ENCODE peak calls at places on chromosome 15, in five cellular contexts. Z is neural crest cell, K is fibroblast of mammary gland, L is endothelial cell, G is lung. Y is an unnamed sample.

GRCh38 chr15:66505430-66505811 is 295 bp downstream of the ZWILCH start:
- DNase-seq in Z (no peak), K (peak; percentile 63), L (no peak), G (no peak), Y (no peak)

GRCh38 chr15:81326466-81327212 is 2.7 kb upstream of the STARD5 start:
- DNase-seq in Z (no peak), K (peak; percentile 46), L (no peak), G (no peak), Y (no peak)

GRCh38 chr15:89457086-89457485 is 39.3 kb downstream of the RHCG start:
- DNase-seq in Z (no peak), K (peak; percentile 43), L (no peak), G (no peak), Y (peak; percentile 13)

GRCh38 chr15:84748274-84749110 is at the start of gene ZNF592:
- DNase-seq in Z (peak; percentile 59), K (peak; percentile 65), L (peak; percentile 78), G (peak; percentile 86), Y (no peak)

GRCh38 chr15:58467121-58467721 is 35.4 kb downstream of the LIPC start:
- DNase-seq in Z (no peak), K (no peak), L (no peak), G (no peak), Y (no peak)

GRCh38 chr15:73697033-73697467 is 12.9 kb downstream of the CD276 start:
- DNase-seq in Z (peak; percentile 22), K (peak; percentile 95), L (peak; percentile 84), G (peak; percentile 80), Y (no peak)

GRCh38 chr15:29105151-29105785 is 164.4 kb downstream of the NSMCE3 start:
- DNase-seq in Z (no peak), K (no peak), L (no peak), G (no peak), Y (no peak)

GRCh38 chr15:100959066-100960050 is 40.2 kb downstream of the LRRK1 start:
- DNase-seq in Z (no peak), K (no peak), L (no peak), G (no peak), Y (no peak)

GRCh38 chr15:53323197-53323596 is 436.3 kb downstream of the WDR72 start:
- DNase-seq in Z (no peak), K (no peak), L (no peak), G (no peak), Y (no peak)

GRCh38 chr15:32687556-32687955 is 30.2 kb upstream of the GREM1 start:
- DNase-seq in Z (no peak), K (peak; percentile 65), L (no peak), G (no peak), Y (no peak)

GRCh38 chr15:82021992-82022391 is 23.8 kb downstream of the MEX3B start:
- DNase-seq in Z (no peak), K (peak; percentile 17), L (no peak), G (no peak), Y (peak; percentile 30)

GRCh38 chr15:79115971-79116370 is 25.4 kb upstream of the RASGRF1 start:
- DNase-seq in Z (no peak), K (no peak), L (no peak), G (peak; percentile 27), Y (no peak)

GRCh38 chr15:92661069-92661468 is 5.5 kb upstream of the FAM174B start:
- DNase-seq in Z (no peak), K (no peak), L (no peak), G (no peak), Y (no peak)

GRCh38 chr15:88727439-88727838 is 75.8 kb upstream of the ACAN start:
- DNase-seq in Z (no peak), K (no peak), L (no peak), G (no peak), Y (peak; percentile 73)

GRCh38 chr15:99249270-99249817 is at the start of gene TTC23:
- DNase-seq in Z (peak; percentile 12), K (peak; percentile 90), L (peak; percentile 19), G (peak; percentile 31), Y (no peak)

GRCh38 chr15:42079401-42079908 is 14.9 kb downstream of the PLA2G4D start:
- DNase-seq in Z (no peak), K (no peak), L (no peak), G (no peak), Y (no peak)

GRCh38 chr15:38528279-38528678 is 36.3 kb downstream of the RASGRP1 start:
- DNase-seq in Z (no peak), K (peak; percentile 54), L (no peak), G (no peak), Y (no peak)

GRCh38 chr15:93247466-93248121 is 158.6 kb upstream of the RGMA start:
- DNase-seq in Z (no peak), K (no peak), L (no peak), G (no peak), Y (no peak)

GRCh38 chr15:29674661-29675533 is 147.4 kb downstream of the TJP1 start:
- DNase-seq in Z (peak; percentile 69), K (peak; percentile 40), L (peak; percentile 75), G (peak; percentile 70), Y (no peak)

GRCh38 chr15:77025471-77025901 is 30.6 kb downstream of the PSTPIP1 start:
- DNase-seq in Z (no peak), K (no peak), L (no peak), G (no peak), Y (no peak)

GRCh38 chr15:100943074-100943473 is 23.9 kb downstream of the LRRK1 start:
- DNase-seq in Z (no peak), K (peak; percentile 24), L (no peak), G (no peak), Y (no peak)

GRCh38 chr15:69422336-69422895 is 8.3 kb downstream of the KIF23 start:
- DNase-seq in Z (no peak), K (no peak), L (no peak), G (no peak), Y (no peak)

GRCh38 chr15:36356978-36357582 is 222.3 kb upstream of the CDIN1 start:
- DNase-seq in Z (no peak), K (peak; percentile 84), L (no peak), G (no peak), Y (no peak)

GRCh38 chr15:79987969-79988368 is 17.0 kb upstream of the BCL2A1 start:
- DNase-seq in Z (no peak), K (no peak), L (no peak), G (no peak), Y (no peak)

GRCh38 chr15:58487041-58487723 is 55.4 kb downstream of the LIPC start:
- DNase-seq in Z (no peak), K (no peak), L (no peak), G (no peak), Y (no peak)

GRCh38 chr15:77002954-77003912 is 8.3 kb downstream of the PSTPIP1 start:
- DNase-seq in Z (no peak), K (no peak), L (no peak), G (peak; percentile 56), Y (no peak)

GRCh38 chr15:70125605-70126004 is 27.9 kb upstream of the TLE3 start:
- DNase-seq in Z (no peak), K (no peak), L (no peak), G (no peak), Y (no peak)

GRCh38 chr15:81301815-81302399 is 22.0 kb downstream of the STARD5 start:
- DNase-seq in Z (no peak), K (no peak), L (no peak), G (no peak), Y (peak; percentile 50)

GRCh38 chr15:41337631-41338522 is 5.2 kb downstream of the NUSAP1 start:
- DNase-seq in Z (no peak), K (peak; percentile 21), L (no peak), G (no peak), Y (no peak)

GRCh38 chr15:82146990-82147461 is 101.2 kb upstream of the MEX3B start:
- DNase-seq in Z (no peak), K (peak; percentile 89), L (no peak), G (no peak), Y (no peak)

GRCh38 chr15:81516461-81516860 is 142.4 kb upstream of the TMC3 start:
- DNase-seq in Z (no peak), K (peak; percentile 69), L (no peak), G (no peak), Y (no peak)

DNA sequence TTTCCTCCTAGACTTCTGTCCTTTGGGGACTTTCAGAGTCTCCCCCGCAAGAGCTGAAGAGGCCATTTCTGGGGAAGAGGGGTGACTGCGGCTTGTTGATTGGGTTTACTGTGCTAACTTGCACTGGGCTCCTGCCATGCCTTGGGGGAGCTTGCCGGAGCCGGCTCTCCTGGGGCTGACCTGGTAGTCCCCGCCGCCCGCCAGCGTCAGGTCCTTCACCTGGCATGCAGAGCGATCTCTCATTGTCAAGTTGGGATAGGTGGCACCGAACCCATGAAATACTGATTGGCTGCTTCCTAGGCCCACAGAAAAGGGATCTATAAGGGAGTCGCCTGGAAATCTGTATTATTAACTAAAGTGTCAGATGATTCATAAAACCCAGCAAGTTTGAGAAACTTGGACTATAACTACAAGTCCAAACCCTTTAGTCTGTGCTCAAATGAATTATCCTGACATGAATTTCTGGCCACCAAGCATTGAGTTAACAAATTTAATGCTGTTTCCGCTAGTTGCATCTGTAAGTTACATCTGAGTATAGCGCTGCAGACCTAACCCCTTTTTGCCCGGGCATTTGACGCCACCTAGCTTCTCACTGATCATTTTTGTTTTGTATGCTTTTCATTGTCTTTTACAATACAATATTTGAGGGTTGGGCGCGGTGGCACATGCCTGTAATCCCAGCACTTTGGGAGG is 605 bp upstream of the IMP3 start:
- DNase-seq in Z (no peak), K (peak; percentile 65), L (no peak), G (no peak), Y (no peak)
- TF ChIP-seq CTCF in Z (no peak), K (peak; percentile 36), L (no peak), G (peak; percentile 27), Y (peak; percentile 43)

GRCh38 chr15:90642464-90643300 is 74.5 kb upstream of the BLM start:
- DNase-seq in Z (no peak), K (no peak), L (no peak), G (no peak), Y (no peak)
- TF ChIP-seq CTCF in Z (no peak), K (peak; percentile 16), L (no peak), G (no peak), Y (no peak)

GRCh38 chr15:50837256-50837770 is 71.2 kb upstream of the AP4E1 start:
- DNase-seq in Z (no peak), K (no peak), L (no peak), G (no peak), Y (no peak)

GRCh38 chr15:50840520-50840919 is 68.0 kb upstream of the AP4E1 start:
- DNase-seq in Z (no peak), K (no peak), L (no peak), G (no peak), Y (no peak)
- TF ChIP-seq CTCF in Z (no peak), K (no peak), L (no peak), G (no peak), Y (no peak)

GRCh38 chr15:51982013-51982769 is 10.6 kb upstream of the LEO1 start:
- DNase-seq in Z (no peak), K (peak; percentile 87), L (peak; percentile 22), G (no peak), Y (peak; percentile 77)
- TF ChIP-seq CTCF in Z (peak; percentile 74), K (peak; percentile 67), L (peak; percentile 30), G (no peak), Y (peak; percentile 61)

Y was measured in LNCaP clone FGC.